ENCODE peak calls at places on chromosomes 11 and 22, in seven cellular contexts. A is neuronal stem cell, O is GM23248, J is fibroblast of lung, Y is SK-N-SH, T is endothelial cell of umbilical vein, B is HCT116. I is an unnamed sample.

GRCh38 chr11:1223346-1224108 is 661 bp downstream of the MUC5B start:
- DNase-seq in A (no peak), O (no peak), J (no peak), Y (peak; percentile 26), T (no peak), B (no peak), I (no peak)

GRCh38 chr11:60950933-60951610 is 904 bp downstream of the SLC15A3 start:
- DNase-seq in A (no peak), O (peak; percentile 55), J (peak; percentile 14), Y (no peak), T (no peak), B (no peak), I (no peak)

GRCh38 chr22:45072322-45072903 is 62.6 kb upstream of the PHF21B start:
- DNase-seq in A (no peak), O (peak; percentile 93), J (peak; percentile 48), Y (no peak), T (no peak), B (peak; percentile 77), I (peak; percentile 79)

GRCh38 chr11:40722179-40722795 is 737.2 kb downstream of the LRRC4C start:
- DNase-seq in A (peak; percentile 38), O (no peak), J (peak; percentile 3), Y (peak; percentile 44), T (peak; percentile 7), B (no peak), I (peak; percentile 2)

GRCh38 chr11:37978647-37979046 is 1380.6 kb upstream of the RAG2 start:
- DNase-seq in A (no peak), O (no peak), J (no peak), Y (no peak), T (peak; percentile 79), B (no peak), I (peak; percentile 3)

GRCh38 chr11:44708063-44708462 is 18.7 kb upstream of the TSPAN18 start:
- DNase-seq in A (no peak), O (no peak), J (no peak), Y (no peak), T (no peak), B (no peak), I (no peak)

GRCh38 chr11:117923275-117923674 is 5.9 kb downstream of the TMPRSS13 start:
- DNase-seq in A (no peak), O (no peak), J (no peak), Y (no peak), T (no peak), B (no peak), I (no peak)

GRCh38 chr11:96465537-96465936 is 75.7 kb downstream of the JRKL start:
- DNase-seq in A (no peak), O (no peak), J (no peak), Y (no peak), T (no peak), B (no peak), I (no peak)

GRCh38 chr11:72670041-72670440 is 4.2 kb downstream of the PDE2A start:
- DNase-seq in A (no peak), O (no peak), J (no peak), Y (no peak), T (no peak), B (no peak), I (no peak)

GRCh38 chr22:43911351-43911750 is 12.3 kb upstream of the PNPLA3 start:
- DNase-seq in A (no peak), O (no peak), J (no peak), Y (no peak), T (no peak), B (no peak), I (no peak)

GRCh38 chr11:387193-387793 is 6.7 kb upstream of the PKP3 start:
- DNase-seq in A (no peak), O (no peak), J (no peak), Y (no peak), T (no peak), B (no peak), I (no peak)

GRCh38 chr11:9774591-9775392 is 110.9 kb downstream of the SWAP70 start:
- DNase-seq in A (no peak), O (peak; percentile 88), J (peak; percentile 61), Y (no peak), T (peak; percentile 35), B (no peak), I (peak; percentile 92)

GRCh38 chr11:126313826-126314225 is 10.0 kb downstream of the DCPS start:
- DNase-seq in A (no peak), O (no peak), J (no peak), Y (no peak), T (no peak), B (no peak), I (no peak)

GRCh38 chr11:99271527-99271926 is 250.8 kb downstream of the CNTN5 start:
- DNase-seq in A (peak; percentile 11), O (no peak), J (no peak), Y (no peak), T (no peak), B (no peak), I (no peak)

GRCh38 chr11:73308003-73308962 is at the start of gene ARHGEF17:
- DNase-seq in A (peak; percentile 90), O (peak; percentile 91), J (peak; percentile 85), Y (peak; percentile 91), T (peak; percentile 89), B (peak; percentile 34), I (peak; percentile 66)

GRCh38 chr11:63931045-63931444 is 7.8 kb upstream of the NAA40 start:
- DNase-seq in A (no peak), O (no peak), J (no peak), Y (no peak), T (no peak), B (no peak), I (no peak)

GRCh38 chr11:65502274-65502851 is 3.5 kb downstream of the MALAT1 start:
- DNase-seq in A (no peak), O (peak; percentile 74), J (peak; percentile 69), Y (no peak), T (peak; percentile 63), B (no peak), I (peak; percentile 41)

GRCh38 chr11:111602865-111603632 is 800 bp downstream of the SIK2 start:
- DNase-seq in A (peak; percentile 46), O (peak; percentile 64), J (peak; percentile 50), Y (peak; percentile 74), T (no peak), B (no peak), I (peak; percentile 37)

GRCh38 chr11:126359431-126360048 is 4.1 kb downstream of the ST3GAL4 start:
- DNase-seq in A (no peak), O (peak; percentile 86), J (peak; percentile 89), Y (peak; percentile 86), T (no peak), B (no peak), I (peak; percentile 51)

GRCh38 chr22:37430941-37431340 is 3.7 kb upstream of the ELFN2 start:
- DNase-seq in A (no peak), O (no peak), J (no peak), Y (no peak), T (no peak), B (no peak), I (no peak)

GRCh38 chr11:46421257-46421880 is 29.8 kb upstream of the CHRM4 start:
- DNase-seq in A (no peak), O (no peak), J (no peak), Y (no peak), T (no peak), B (no peak), I (no peak)

DNA sequence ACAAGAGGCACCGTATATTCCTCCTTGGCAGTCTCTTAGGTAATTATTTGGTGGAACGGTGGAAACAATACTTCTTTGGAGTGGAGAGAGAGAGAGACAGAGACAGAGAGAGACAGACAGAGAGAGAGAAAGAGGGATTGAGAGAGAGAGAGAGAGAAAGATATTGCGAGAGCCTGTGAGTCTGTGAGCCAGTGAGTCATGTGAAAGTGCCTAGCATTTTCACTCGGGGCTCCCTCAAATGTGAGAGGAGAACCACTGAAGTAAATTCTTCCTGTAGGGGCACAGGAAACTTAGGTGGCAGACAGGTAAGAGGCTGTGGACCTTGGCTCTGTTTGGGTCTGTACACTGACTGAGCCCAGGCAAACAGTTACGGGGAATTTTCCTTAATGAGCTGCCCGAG is 31.6 kb upstream of the SNX19 start:
- DNase-seq in A (no peak), O (peak; percentile 56), J (peak; percentile 12), Y (no peak), T (no peak), B (no peak), I (no peak)
- H3K4me2 ChIP-seq in A (no peak overlapping the region), O (no peak overlapping the region), J (no peak overlapping the region), Y (no peak overlapping the region), T (no peak overlapping the region), B (no peak overlapping the region), I (no peak overlapping the region)

DNA sequence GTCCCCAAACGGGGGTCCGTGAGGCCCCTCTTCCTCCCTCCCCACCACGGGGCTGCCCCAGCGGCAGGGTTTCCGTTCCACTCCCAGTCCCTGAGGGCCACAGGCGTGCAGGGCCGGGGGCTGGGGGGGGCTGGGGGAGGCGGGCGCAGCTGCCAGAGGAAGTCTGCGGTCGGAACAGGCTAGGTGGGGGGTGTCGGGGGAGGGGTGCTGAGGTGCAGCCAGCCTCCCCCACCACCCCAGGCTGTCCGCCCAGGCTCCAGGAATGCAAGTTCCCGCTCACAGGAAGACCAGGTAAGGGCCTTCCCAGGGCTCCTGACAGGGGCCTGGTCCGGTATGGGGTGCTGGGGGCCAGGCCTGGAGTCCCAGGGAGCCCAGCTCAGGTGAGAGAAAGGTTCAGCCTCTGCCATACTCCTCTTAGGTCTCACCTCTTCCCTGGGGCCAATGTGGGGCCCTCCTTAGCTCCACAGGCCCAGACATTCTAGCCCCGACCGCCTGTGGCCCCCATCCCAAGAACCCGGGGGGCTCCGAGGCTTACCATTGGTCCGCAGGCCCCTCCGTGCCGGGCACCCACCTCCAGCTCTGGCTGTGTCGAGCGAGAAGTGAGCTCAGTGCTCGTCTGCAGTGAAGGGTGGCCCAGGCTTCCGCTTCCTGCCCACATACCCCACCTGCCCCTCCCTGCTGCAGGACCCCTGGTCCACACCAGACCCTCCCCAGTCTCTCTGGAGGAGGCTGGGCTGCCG is at the start of gene PTPRCAP:
- DNase-seq in A (no peak), O (no peak), J (no peak), Y (no peak), T (no peak), B (no peak), I (no peak)
- H3K4me3 ChIP-seq in A (no peak within 1 kb of the TSS), O (no peak within 1 kb of the TSS), J (no peak within 1 kb of the TSS), Y (no peak within 1 kb of the TSS), T (no peak within 1 kb of the TSS), B (no peak within 1 kb of the TSS), I (no peak within 1 kb of the TSS)

GRCh38 chr11:130830563-130830950 is 85.7 kb downstream of the SNX19 start:
- DNase-seq in A (no peak), O (no peak), J (no peak), Y (no peak), T (no peak), B (no peak), I (no peak)

GRCh38 chr11:130829801-130830562 is 86.3 kb downstream of the SNX19 start:
- DNase-seq in A (no peak), O (no peak), J (peak; percentile 34), Y (no peak), T (no peak), B (no peak), I (peak; percentile 34)

GRCh38 chr11:130826572-130826971 is 89.7 kb downstream of the SNX19 start:
- DNase-seq in A (no peak), O (no peak), J (no peak), Y (no peak), T (no peak), B (no peak), I (no peak)

GRCh38 chr11:130827697-130828377 is 88.4 kb downstream of the SNX19 start:
- DNase-seq in A (peak; percentile 40), O (peak; percentile 95), J (peak; percentile 84), Y (peak; percentile 53), T (peak; percentile 65), B (peak; percentile 50), I (peak; percentile 74)

GRCh38 chr11:130828741-130829140 is 87.5 kb downstream of the SNX19 start:
- DNase-seq in A (no peak), O (no peak), J (peak; percentile 43), Y (no peak), T (no peak), B (no peak), I (peak; percentile 29)
- H3K9ac ChIP-seq in A (no peak overlapping the region), O (no peak overlapping the region), J (no peak overlapping the region), Y (no peak overlapping the region), T (no peak overlapping the region), B (no peak overlapping the region), I (no peak overlapping the region)

GRCh38 chr22:22030493-22031182 is 48.1 kb upstream of the TOP3B start:
- DNase-seq in A (no peak), O (no peak), J (peak; percentile 21), Y (peak; percentile 32), T (peak; percentile 9), B (no peak), I (no peak)
- H3K4me2 ChIP-seq in A (no peak overlapping the region), O (no peak overlapping the region), J (no peak overlapping the region), Y (no peak overlapping the region), T (no peak overlapping the region), B (no peak overlapping the region), I (no peak overlapping the region)

I was measured in astrocyte.